ENCODE peak calls at places on chromosome 14, in five cellular contexts. L is AG04450; G is SK-N-MC; I is CD8-positive, alpha-beta T cell; W is A549. N is an unnamed sample.

GRCh38 chr14:104195854-104196253 is 57.5 kb downstream of the KIF26A start:
- DNase-seq in I (no peak), W (no peak), L (no peak), G (no peak), N (no peak)

GRCh38 chr14:57533214-57533613 is 39.6 kb upstream of the CCDC198 start:
- DNase-seq in L (no peak), G (peak), W (peak), I (no peak), N (no peak)

GRCh38 chr14:57512221-57512620 is 18.6 kb upstream of the CCDC198 start:
- DNase-seq in G (no peak), I (no peak), W (no peak), L (no peak), N (no peak)

GRCh38 chr14:99216191-99216590 is 55.8 kb downstream of the BCL11B start:
- DNase-seq in L (no peak), G (no peak), I (no peak), W (no peak), N (no peak)

GRCh38 chr14:76922599-76922998 is 96.4 kb downstream of the LRRC74A start:
- DNase-seq in L (no peak), I (no peak), G (no peak), W (no peak), N (no peak)

GRCh38 chr14:77707355-77707723 is 484 bp downstream of the ALKBH1 start:
- DNase-seq in I (peak), L (peak), W (peak), G (peak), N (no peak)

GRCh38 chr14:77407158-77407557 is 16.2 kb downstream of the NOXRED1 start:
- DNase-seq in L (no peak), W (no peak), G (no peak), I (no peak), N (no peak)

GRCh38 chr14:99572173-99572999 is 31.6 kb downstream of the CCDC85C start:
- DNase-seq in I (no peak), G (no peak), L (no peak), W (no peak), N (no peak)

GRCh38 chr14:80059041-80059440 is 152.3 kb downstream of the DIO2 start:
- DNase-seq in G (no peak), I (no peak), L (peak), W (no peak), N (no peak)

GRCh38 chr14:56811596-56812363 is 1.5 kb upstream of the OTX2 start:
- DNase-seq in L (no peak), G (no peak), I (no peak), W (no peak), N (no peak)

GRCh38 chr14:88852632-88853031 is 28.2 kb downstream of the TTC8 start:
- DNase-seq in L (no peak), W (no peak), G (no peak), I (no peak), N (no peak)

GRCh38 chr14:103623308-103623707 is 5.7 kb upstream of the KLC1 start:
- DNase-seq in W (no peak), L (no peak), G (no peak), I (no peak), N (no peak)

GRCh38 chr14:101361044-101361443 is 200.3 kb upstream of the DIO3 start:
- DNase-seq in L (no peak), G (no peak), W (no peak), I (no peak), N (no peak)

GRCh38 chr14:103121846-103122577 is 1.2 kb upstream of the TNFAIP2 start:
- DNase-seq in W (peak), L (no peak), G (no peak), I (no peak), N (no peak)

GRCh38 chr14:33201116-33201515 is 262.4 kb downstream of the NPAS3 start:
- DNase-seq in G (no peak), L (no peak), I (no peak), W (no peak), N (no peak)

GRCh38 chr14:69827560-69827959 is 30.5 kb upstream of the SLC10A1 start:
- DNase-seq in W (no peak), L (no peak), I (no peak), G (no peak), N (no peak)

GRCh38 chr14:104820669-104821228 is 19.8 kb downstream of the ZBTB42 start:
- DNase-seq in I (no peak), W (peak), G (no peak), L (peak), N (no peak)

GRCh38 chr14:81633496-81633895 is 99.8 kb upstream of the SEL1L start:
- DNase-seq in I (no peak), L (no peak), W (no peak), G (no peak), N (no peak)

GRCh38 chr14:71354801-71355200 is 447.5 kb downstream of the PCNX1 start:
- DNase-seq in W (no peak), I (no peak), L (no peak), G (no peak), N (no peak)

GRCh38 chr14:94043111-94043755 is 17.1 kb downstream of the OTUB2 start:
- DNase-seq in L (no peak), G (no peak), W (no peak), I (no peak), N (no peak)

GRCh38 chr14:60093088-60093487 is 1.4 kb downstream of the PCNX4 start:
- DNase-seq in G (no peak), L (no peak), W (no peak), I (no peak), N (no peak)

GRCh38 chr14:99871771-99872170 is 78.6 kb downstream of the EML1 start:
- DNase-seq in W (no peak), G (no peak), I (no peak), L (no peak), N (no peak)

GRCh38 chr14:85534914-85535313 is 5.0 kb downstream of the FLRT2 start:
- DNase-seq in I (no peak), L (no peak), G (no peak), W (no peak), N (no peak)

GRCh38 chr14:42814817-42815216 is 1208.1 kb downstream of the LRFN5 start:
- DNase-seq in I (no peak), W (no peak), L (no peak), G (no peak), N (no peak)

GRCh38 chr14:92880851-92881250 is 42.1 kb upstream of the CHGA start:
- DNase-seq in L (no peak), I (no peak), G (peak), W (peak), N (no peak)

GRCh38 chr14:76955575-76956252 is 72.8 kb downstream of the IRF2BPL start:
- DNase-seq in W (peak), I (peak), L (no peak), G (peak), N (no peak)

GRCh38 chr14:21268612-21269251 is 510 bp downstream of the HNRNPC start:
- DNase-seq in G (no peak), L (no peak), I (peak), W (peak), N (no peak)

GRCh38 chr14:105884808-105885281 is 358.5 kb downstream of the TMEM121 start:
- DNase-seq in G (no peak), I (no peak), L (no peak), W (no peak), N (no peak)

GRCh38 chr14:68247867-68248266 is 428.3 kb downstream of the RAD51B start:
- DNase-seq in W (peak), G (no peak), L (no peak), I (no peak), N (no peak)

GRCh38 chr14:68247281-68247680 is 427.7 kb downstream of the RAD51B start:
- DNase-seq in L (no peak), G (no peak), I (no peak), W (no peak), N (no peak)

GRCh38 chr14:68244272-68244975 is 424.8 kb downstream of the RAD51B start:
- DNase-seq in W (no peak), I (no peak), L (no peak), G (no peak), N (no peak)

GRCh38 chr14:68245146-68246073 is 425.8 kb downstream of the RAD51B start:
- DNase-seq in G (no peak), L (no peak), W (no peak), I (no peak), N (no peak)

DNA sequence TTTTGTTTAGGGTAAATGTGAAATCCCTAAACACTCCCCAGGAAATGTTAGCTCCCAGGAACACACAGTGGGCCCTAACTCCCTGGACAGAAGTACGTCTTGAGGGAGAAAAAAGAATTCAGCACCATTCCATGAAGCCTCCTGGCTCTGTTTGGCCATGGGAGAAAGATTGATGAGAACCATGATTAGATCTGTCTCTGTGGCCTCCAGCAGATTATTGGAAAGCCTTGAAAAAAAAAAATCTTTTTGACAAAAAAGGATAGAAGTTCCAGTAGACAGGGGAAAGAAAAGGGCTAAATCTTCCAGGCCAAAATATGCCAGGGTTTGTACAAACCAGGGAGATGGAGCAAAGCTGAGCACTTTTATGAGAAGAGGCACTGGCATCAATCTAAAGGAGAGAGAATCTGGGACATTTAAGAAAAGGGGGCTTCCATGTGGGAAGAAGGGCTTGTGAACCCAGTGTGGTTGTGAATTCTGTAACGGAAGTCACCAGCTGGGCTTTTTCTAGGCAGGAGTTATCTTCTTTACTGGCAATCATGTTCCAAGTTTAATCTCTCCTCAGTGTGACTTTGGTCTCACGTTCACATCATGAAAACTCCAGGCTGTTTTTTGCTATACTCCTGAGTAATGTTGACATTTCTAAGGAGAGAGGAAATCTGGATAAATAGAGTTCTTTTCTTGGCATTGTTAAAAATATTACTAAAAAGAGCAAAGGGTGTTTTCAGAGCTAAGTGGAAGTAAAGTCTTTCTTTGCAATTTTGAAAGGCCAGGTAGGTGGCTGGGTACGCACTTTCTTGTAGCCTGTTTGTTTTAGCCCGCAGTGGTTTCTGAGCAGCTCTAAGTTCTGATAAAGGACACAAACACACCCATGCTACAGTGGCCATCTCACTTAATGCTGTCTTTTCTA is 426.7 kb downstream of the RAD51B start:
- DNase-seq in G (no peak), L (no peak), W (no peak), I (no peak), N (no peak)
- H3K27ac ChIP-seq in G (peak), L (peak), W (peak), I (no peak), N (no peak)

GRCh38 chr14:74578479-74578878 is 33.6 kb downstream of the LTBP2 start:
- DNase-seq in W (no peak), L (no peak), G (no peak), I (no peak), N (no peak)
- H3K27ac ChIP-seq in W (peak), L (no peak), G (no peak), I (no peak), N (no peak)

GRCh38 chr14:65423986-65424385 is 11.5 kb downstream of the FUT8 start:
- DNase-seq in G (no peak), L (no peak), I (no peak), W (no peak), N (no peak)
- H3K27ac ChIP-seq in G (peak), L (no peak), I (no peak), W (no peak), N (no peak)

GRCh38 chr14:75634848-75635247 is 25.8 kb downstream of the ERG28 start:
- DNase-seq in L (no peak), W (no peak), G (no peak), I (no peak), N (no peak)
- H3K27ac ChIP-seq in L (no peak), W (no peak), G (no peak), I (no peak), N (no peak)

GRCh38 chr14:37595809-37596595 is 573 bp downstream of the TTC6 start:
- DNase-seq in I (peak), G (no peak), W (peak), L (no peak), N (no peak)

GRCh38 chr14:37598085-37598972 is 2.9 kb downstream of the TTC6 start:
- DNase-seq in L (no peak), W (no peak), I (no peak), G (no peak), N (no peak)

GRCh38 chr14:37596790-37597189 is 1.4 kb downstream of the TTC6 start:
- DNase-seq in W (no peak), G (no peak), I (no peak), L (no peak), N (no peak)

GRCh38 chr14:37598973-37599526 is 3.6 kb downstream of the TTC6 start:
- DNase-seq in W (no peak), L (no peak), G (no peak), I (no peak), N (no peak)

DNA sequence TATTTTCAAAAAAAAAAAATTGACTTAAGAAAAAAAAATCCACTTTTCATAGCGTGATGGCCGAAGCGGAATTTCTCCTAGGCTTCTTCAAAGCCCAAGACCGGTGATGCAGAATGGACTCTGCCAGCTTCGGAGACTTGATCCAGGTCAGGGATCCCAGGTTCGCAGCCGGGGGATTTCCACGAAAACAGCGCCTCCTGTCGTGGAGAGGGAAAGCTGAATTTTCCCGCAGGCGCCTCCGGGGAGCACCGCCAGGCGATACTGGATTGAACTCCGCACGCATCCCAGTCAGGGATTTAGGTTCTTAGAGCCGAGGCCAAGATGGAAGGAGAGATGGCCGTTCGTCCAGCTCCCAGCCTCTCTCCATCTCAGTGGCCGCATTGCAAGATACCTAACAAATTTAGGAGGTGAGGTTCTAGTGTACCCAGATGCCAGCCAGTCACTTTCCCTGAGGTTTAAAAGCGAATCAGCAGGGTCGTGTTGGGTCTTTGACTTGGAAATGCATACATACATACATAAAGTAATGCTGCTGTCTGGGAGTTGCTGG is 2.2 kb downstream of the TTC6 start:
- DNase-seq in W (peak), G (no peak), I (no peak), L (no peak), N (no peak)
- H3K27ac ChIP-seq in W (no peak), G (no peak), I (no peak), L (no peak), N (no peak)